ENCODE peak calls at places on chromosomes 13 and 19, in eight cellular contexts. N, W, P, B, A, Q, C and M are unnamed samples.

GRCh38 chr19:4327252-4327876 is 11.3 kb downstream of the STAP2 start:
- DNase-seq in A (no peak), N (no peak), C (peak), B (no peak), W (peak), Q (peak), P (peak), M (peak)

GRCh38 chr13:41658057-41658642 is 200.8 kb downstream of the RGCC start:
- DNase-seq in Q (no peak), P (peak), W (peak), A (peak), C (no peak), N (no peak), B (no peak), M (no peak)

GRCh38 chr19:42965204-42965603 is 28.2 kb upstream of the PSG7 start:
- DNase-seq in P (peak), C (no peak), B (peak), N (peak), A (peak), W (peak), Q (no peak), M (no peak)

GRCh38 chr19:40928859-40929258 is 46.8 kb upstream of the CYP2A7 start:
- DNase-seq in W (no peak), P (no peak), A (no peak), Q (no peak), N (no peak), B (no peak), C (no peak), M (no peak)

GRCh38 chr19:55563261-55563690 is 17.4 kb downstream of the ZNF579 start:
- DNase-seq in W (peak), P (no peak), C (no peak), A (peak), B (no peak), N (no peak), Q (no peak), M (no peak)

GRCh38 chr13:52652980-52653303 is 306 bp downstream of the SUGT1 start:
- DNase-seq in Q (no peak), A (no peak), C (no peak), P (no peak), W (no peak), N (no peak), B (no peak), M (no peak)

GRCh38 chr13:111845621-111846351 is 221.2 kb upstream of the SOX1 start:
- DNase-seq in A (no peak), B (no peak), Q (peak), N (no peak), W (no peak), P (no peak), C (peak), M (no peak)

GRCh38 chr19:53809518-53810186 is 14.5 kb downstream of the NLRP12 start:
- DNase-seq in Q (peak), W (no peak), N (peak), A (no peak), P (no peak), B (no peak), C (peak), M (no peak)

GRCh38 chr19:29735821-29736220 is 20.8 kb upstream of the C19orf12 start:
- DNase-seq in N (no peak), A (no peak), B (no peak), C (no peak), W (no peak), P (no peak), Q (no peak), M (no peak)

GRCh38 chr13:111315347-111315995 is 5.0 kb upstream of the TEX29 start:
- DNase-seq in Q (no peak), B (no peak), C (no peak), N (no peak), A (no peak), W (no peak), P (no peak), M (no peak)

GRCh38 chr13:44044544-44045178 is 165.0 kb downstream of the LACC1 start:
- DNase-seq in Q (no peak), C (no peak), A (peak), N (peak), B (no peak), P (no peak), W (peak), M (no peak)

GRCh38 chr13:102608944-102609343 is 12.2 kb downstream of the TPP2 start:
- DNase-seq in A (no peak), B (peak), C (no peak), P (no peak), W (no peak), Q (no peak), N (peak), M (no peak)

GRCh38 chr19:45973564-45974338 is at the start of gene NOVA2:
- DNase-seq in Q (peak), C (peak), N (peak), A (peak), B (peak), P (peak), W (peak), M (peak)

GRCh38 chr19:4096049-4096892 is 27.7 kb downstream of the MAP2K2 start:
- DNase-seq in N (no peak), Q (no peak), A (no peak), W (no peak), C (no peak), B (no peak), P (no peak), M (peak)

GRCh38 chr19:17125052-17125727 is 49.6 kb downstream of the MYO9B start:
- DNase-seq in P (peak), Q (no peak), A (peak), B (no peak), C (no peak), N (no peak), W (peak), M (no peak)

GRCh38 chr19:15248106-15248505 is 15.9 kb upstream of the EPHX3 start:
- DNase-seq in Q (no peak), B (no peak), P (peak), C (no peak), W (no peak), N (no peak), A (no peak), M (no peak)

DNA sequence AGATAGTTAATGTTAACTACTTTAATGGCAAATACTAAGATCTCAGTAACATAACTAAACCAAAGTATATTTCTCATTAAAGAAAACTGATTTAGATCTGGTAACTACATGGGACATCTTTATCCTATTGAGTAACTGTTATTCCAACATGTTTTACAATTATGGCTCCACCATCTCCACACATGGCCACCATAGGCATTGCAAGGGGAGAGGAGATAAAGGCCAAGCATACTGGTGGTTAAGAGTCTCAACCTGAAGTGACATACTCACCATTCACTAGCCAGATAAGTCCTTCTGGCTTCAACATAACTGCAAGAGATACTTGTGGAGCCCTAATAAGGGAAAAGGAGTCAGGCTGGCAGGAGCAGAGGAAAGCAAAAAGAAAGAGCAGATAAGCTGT is 1586.4 kb upstream of the SPRY2 start:
- DNase-seq in A (no peak), N (peak), Q (peak), C (peak), W (no peak), B (no peak), P (no peak), M (no peak)
- TF ChIP-seq CTCF in A (no peak), N (peak), Q (peak), C (peak), W (no peak), B (no peak), P (no peak), M (no peak)

DNA sequence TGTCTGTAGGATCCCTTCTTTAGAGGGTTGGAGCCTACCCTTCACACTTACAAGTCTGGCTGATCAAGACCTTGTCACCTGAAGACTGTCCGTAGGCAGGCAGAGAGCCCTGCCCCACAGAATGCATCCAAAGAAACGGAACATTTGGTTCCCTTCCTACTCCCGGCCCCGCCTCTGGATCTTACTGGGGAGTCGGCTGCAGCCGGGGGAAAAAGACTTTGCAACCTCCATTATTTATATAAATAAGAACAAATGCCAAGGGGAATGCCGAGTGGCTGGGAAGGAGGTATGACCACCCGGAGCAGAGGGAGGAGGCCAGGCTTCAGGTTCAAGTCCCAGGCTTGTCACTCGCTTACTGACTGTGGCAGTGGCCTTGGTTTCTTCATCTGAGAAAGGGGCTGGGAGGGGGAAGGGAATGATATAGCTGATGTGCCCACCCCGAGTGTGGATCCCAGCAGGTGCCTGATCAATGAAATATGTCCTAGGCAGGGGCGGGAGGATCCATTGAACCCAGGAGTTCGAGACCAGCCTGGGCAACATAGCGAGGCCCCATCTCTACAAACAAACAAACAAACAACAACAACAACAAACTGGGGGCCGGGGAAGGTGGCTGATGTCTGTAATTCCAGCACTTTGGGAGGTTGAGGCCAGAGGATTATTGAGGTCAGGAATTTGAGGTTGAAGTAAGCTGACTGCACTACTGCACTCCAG is 48.7 kb downstream of the RFX2 start:
- DNase-seq in C (no peak), W (no peak), B (no peak), A (no peak), Q (peak), N (no peak), P (no peak), M (peak)
- H3K9ac ChIP-seq in C (no peak), W (no peak), B (peak), A (peak), Q (no peak), N (no peak), P (no peak), M (no peak)

GRCh38 chr13:47420012-47420411 is 523.2 kb upstream of the HTR2A start:
- DNase-seq in A (no peak), W (no peak), N (peak), B (no peak), P (peak), C (no peak), Q (no peak), M (no peak)
- TF ChIP-seq CTCF in A (no peak), W (peak), N (peak), B (no peak), P (peak), C (no peak), Q (peak), M (no peak)

GRCh38 chr13:24263652-24264051 is 45.7 kb upstream of the C1QTNF9 start:
- DNase-seq in C (no peak), P (peak), W (peak), B (no peak), A (peak), Q (peak), N (no peak), M (no peak)
- H3K9ac ChIP-seq in C (no peak), P (no peak), W (no peak), B (no peak), A (no peak), Q (no peak), N (no peak), M (no peak)

GRCh38 chr19:2255112-2255845 is 938 bp downstream of the JSRP1 start:
- DNase-seq in W (no peak), P (no peak), N (no peak), Q (no peak), A (no peak), C (no peak), B (no peak), M (no peak)

GRCh38 chr19:2255982-2256685 is at the start of gene JSRP1:
- DNase-seq in Q (no peak), A (no peak), N (no peak), P (no peak), W (no peak), B (no peak), C (no peak), M (no peak)

GRCh38 chr19:2253106-2254051 is 2.8 kb downstream of the JSRP1 start:
- DNase-seq in W (no peak), B (no peak), N (no peak), C (peak), A (no peak), Q (peak), P (no peak), M (no peak)

GRCh38 chr19:2252481-2253105 is 3.5 kb downstream of the AMH start:
- DNase-seq in B (no peak), A (no peak), W (no peak), Q (no peak), C (no peak), N (no peak), P (no peak), M (no peak)

GRCh38 chr19:2254052-2254872 is 2.0 kb downstream of the JSRP1 start:
- DNase-seq in A (no peak), N (no peak), B (no peak), P (peak), W (peak), C (peak), Q (peak), M (no peak)
- TF ChIP-seq CTCF in A (peak), N (no peak), B (no peak), P (peak), W (peak), C (peak), Q (peak), M (no peak)

DNA sequence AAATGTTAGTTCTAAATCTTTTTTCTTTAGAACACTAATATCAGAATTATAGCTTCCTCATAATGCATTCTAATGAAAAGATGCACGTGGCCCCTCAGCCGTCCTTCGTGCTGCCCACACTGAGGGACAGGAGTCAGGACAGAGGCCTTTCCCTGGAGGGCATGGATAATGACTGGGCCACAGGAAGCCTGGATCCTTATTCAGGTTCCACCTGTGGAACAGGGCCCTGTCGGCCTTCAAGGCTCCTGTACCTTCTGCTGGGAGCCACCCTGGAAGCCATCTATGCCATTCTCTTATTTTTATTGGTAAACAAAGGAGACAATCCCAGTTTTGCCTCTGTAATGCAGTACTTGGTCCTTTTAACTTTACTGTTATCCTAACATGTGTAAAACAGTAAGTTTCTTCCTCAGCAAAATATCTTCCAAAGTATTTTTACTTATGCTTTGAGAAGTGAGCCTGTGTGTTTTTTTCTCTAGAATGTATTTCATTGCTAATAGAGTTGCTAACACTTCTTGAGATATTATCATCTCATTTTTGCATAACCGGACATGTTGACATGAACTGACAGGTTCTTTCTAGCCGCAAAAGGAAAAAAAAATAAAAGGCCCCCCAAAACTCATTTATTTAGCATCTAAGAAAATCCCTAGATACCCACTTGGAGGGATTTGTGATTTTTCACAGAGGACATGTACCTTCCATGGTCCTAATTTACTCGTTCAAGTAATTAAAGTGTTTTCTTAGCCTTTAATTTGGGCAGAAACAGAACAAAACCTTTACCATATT is 6.0 kb downstream of the GPR183 start:
- DNase-seq in C (no peak), A (no peak), P (no peak), B (no peak), W (no peak), N (no peak), Q (no peak), M (no peak)
- H3K9ac ChIP-seq in C (no peak), A (no peak), P (no peak), B (no peak), W (no peak), N (no peak), Q (no peak), M (no peak)

DNA sequence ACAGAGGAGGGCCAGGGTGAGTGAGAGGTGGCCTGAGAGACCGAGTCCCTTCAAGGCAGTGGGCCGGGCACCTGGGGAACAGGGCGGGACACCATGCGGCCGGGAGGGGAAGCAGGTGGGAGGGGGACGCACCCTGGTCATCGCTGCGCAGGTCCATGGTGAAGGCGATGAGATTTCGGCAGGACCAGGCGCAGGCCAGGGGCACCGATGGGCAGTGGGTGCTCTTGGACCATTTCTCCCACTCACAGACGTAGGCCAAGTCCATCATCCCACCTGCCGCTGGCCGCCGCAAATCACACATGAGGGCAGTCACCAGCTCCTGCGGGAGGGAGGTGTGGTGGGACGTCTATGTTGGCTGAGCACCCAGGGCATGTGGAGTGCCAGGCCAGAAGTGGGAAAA is 2.2 kb downstream of the MED16 start:
- DNase-seq in N (no peak), W (no peak), C (no peak), Q (peak), P (no peak), A (no peak), B (no peak), M (no peak)
- TF ChIP-seq CTCF in N (no peak), W (no peak), C (no peak), Q (no peak), P (no peak), A (no peak), B (no peak), M (no peak)

GRCh38 chr13:23701646-23702045 is 131.4 kb downstream of the TNFRSF19 start:
- DNase-seq in Q (no peak), N (no peak), B (no peak), A (peak), P (peak), W (peak), C (no peak), M (no peak)

GRCh38 chr13:23703241-23703640 is 133.0 kb downstream of the TNFRSF19 start:
- DNase-seq in A (no peak), Q (no peak), P (no peak), C (no peak), N (no peak), B (no peak), W (no peak), M (no peak)

GRCh38 chr13:23699271-23699670 is 129.1 kb downstream of the TNFRSF19 start:
- DNase-seq in C (no peak), N (no peak), B (no peak), Q (no peak), P (no peak), A (no peak), W (no peak), M (no peak)

GRCh38 chr13:23697772-23698313 is 127.6 kb downstream of the TNFRSF19 start:
- DNase-seq in B (no peak), N (no peak), P (no peak), C (no peak), Q (no peak), A (no peak), W (no peak), M (no peak)

GRCh38 chr13:23701191-23701590 is 131.0 kb downstream of the TNFRSF19 start:
- DNase-seq in A (no peak), Q (no peak), N (no peak), C (no peak), B (no peak), P (no peak), W (no peak), M (no peak)
- H3K9ac ChIP-seq in A (peak), Q (no peak), N (no peak), C (no peak), B (no peak), P (no peak), W (peak), M (no peak)